ENCODE peak calls at places on chromosome 21, in five cellular contexts. Y is dorsolateral prefrontal cortex, O is GM23338, K is lower lobe of right lung, L is ovary. I is an unnamed sample.
A peak's percentile ranks its signal among the peaks of the same experiment; 100 is the strongest.

GRCh38 chr21:24995206-24995605 is 612.1 kb downstream of the MRPL39 start:
- DNase-seq in K (no peak), Y (no peak), L (no peak), O (peak; percentile 3), I (no peak)

GRCh38 chr21:14888202-14888601 is 176.6 kb downstream of the NRIP1 start:
- DNase-seq in K (no peak), O (no peak), Y (no peak), L (no peak), I (no peak)

GRCh38 chr21:28745131-28746055 is 247.3 kb downstream of the LTN1 start:
- DNase-seq in Y (peak; percentile 84), O (peak; percentile 86), L (peak; percentile 74), K (peak; percentile 59), I (peak; percentile 77)

GRCh38 chr21:43306391-43306790 is 120.5 kb downstream of the SIK1 start:
- DNase-seq in K (peak; percentile 30), O (no peak), Y (no peak), L (peak; percentile 26), I (peak; percentile 55)

GRCh38 chr21:42433946-42434551 is 30.3 kb downstream of the UBASH3A start:
- DNase-seq in K (no peak), Y (no peak), O (no peak), L (no peak), I (peak; percentile 11)

GRCh38 chr21:20998456-20998789 is 214 bp downstream of the NCAM2 start:
- DNase-seq in L (no peak), O (no peak), K (no peak), Y (no peak), I (no peak)

GRCh38 chr21:28235169-28235892 is 757.3 kb downstream of the LTN1 start:
- DNase-seq in K (peak; percentile 45), L (no peak), Y (no peak), O (peak; percentile 40), I (no peak)

GRCh38 chr21:20452935-20453334 is 545.3 kb upstream of the NCAM2 start:
- DNase-seq in O (no peak), L (no peak), K (no peak), Y (no peak), I (no peak)

GRCh38 chr21:31559368-31560119 is 99.9 kb upstream of the SOD1 start:
- DNase-seq in Y (peak; percentile 94), K (peak; percentile 80), L (peak; percentile 96), O (peak; percentile 99), I (peak; percentile 94)

GRCh38 chr21:39483917-39484316 is 32.1 kb downstream of the SH3BGR start:
- DNase-seq in L (no peak), O (no peak), Y (no peak), K (no peak), I (no peak)

GRCh38 chr21:20998886-20999285 is 677 bp downstream of the NCAM2 start:
- DNase-seq in O (no peak), Y (no peak), K (no peak), L (no peak), I (no peak)

GRCh38 chr21:31370893-31371652 is 27.0 kb upstream of the TIAM1 start:
- DNase-seq in Y (no peak), L (no peak), O (no peak), K (no peak), I (no peak)

GRCh38 chr21:17848228-17848627 is 29.1 kb upstream of the C21orf91 start:
- DNase-seq in K (no peak), L (no peak), Y (peak; percentile 58), O (no peak), I (no peak)

GRCh38 chr21:19981938-19982337 is 1016.3 kb upstream of the NCAM2 start:
- DNase-seq in K (no peak), Y (no peak), O (peak; percentile 52), L (no peak), I (no peak)

GRCh38 chr21:9767592-9768375 is 753.6 kb upstream of the TPTE start:
- DNase-seq in K (no peak), O (no peak), Y (no peak), L (no peak), I (no peak)

GRCh38 chr21:16322423-16322822 is 592.6 kb downstream of the USP25 start:
- DNase-seq in O (no peak), K (no peak), Y (no peak), L (no peak), I (no peak)

GRCh38 chr21:15491100-15491499 is 238.7 kb upstream of the USP25 start:
- DNase-seq in O (no peak), L (no peak), Y (no peak), K (no peak), I (no peak)

GRCh38 chr21:38807987-38808386 is 2.3 kb downstream of the ETS2 start:
- DNase-seq in K (no peak), O (no peak), Y (no peak), L (no peak), I (no peak)

GRCh38 chr21:37749132-37749531 is 167.1 kb downstream of the KCNJ6 start:
- DNase-seq in O (no peak), L (no peak), K (no peak), Y (no peak), I (no peak)

GRCh38 chr21:16116798-16117197 is 387.0 kb downstream of the USP25 start:
- DNase-seq in O (no peak), K (no peak), Y (no peak), L (no peak), I (no peak)

GRCh38 chr21:28374881-28375280 is 617.8 kb downstream of the LTN1 start:
- DNase-seq in K (no peak), L (no peak), Y (no peak), O (no peak), I (no peak)

GRCh38 chr21:15249285-15249993 is 184.6 kb upstream of the NRIP1 start:
- DNase-seq in K (no peak), L (no peak), O (no peak), Y (no peak), I (no peak)

GRCh38 chr21:42674351-42674940 is 21.0 kb downstream of the PDE9A start:
- DNase-seq in O (peak; percentile 72), K (no peak), Y (no peak), L (peak; percentile 85), I (no peak)

GRCh38 chr21:31497939-31498338 is 153.9 kb upstream of the TIAM1 start:
- DNase-seq in Y (no peak), K (no peak), L (no peak), O (no peak), I (no peak)

GRCh38 chr21:41411449-41412089 is 14.5 kb upstream of the MX1 start:
- DNase-seq in L (no peak), O (peak; percentile 55), K (peak; percentile 86), Y (no peak), I (no peak)
- TF ChIP-seq CTCF in L (no peak), O (peak; percentile 44), K (peak; percentile 26), Y (no peak), I (no peak)

DNA sequence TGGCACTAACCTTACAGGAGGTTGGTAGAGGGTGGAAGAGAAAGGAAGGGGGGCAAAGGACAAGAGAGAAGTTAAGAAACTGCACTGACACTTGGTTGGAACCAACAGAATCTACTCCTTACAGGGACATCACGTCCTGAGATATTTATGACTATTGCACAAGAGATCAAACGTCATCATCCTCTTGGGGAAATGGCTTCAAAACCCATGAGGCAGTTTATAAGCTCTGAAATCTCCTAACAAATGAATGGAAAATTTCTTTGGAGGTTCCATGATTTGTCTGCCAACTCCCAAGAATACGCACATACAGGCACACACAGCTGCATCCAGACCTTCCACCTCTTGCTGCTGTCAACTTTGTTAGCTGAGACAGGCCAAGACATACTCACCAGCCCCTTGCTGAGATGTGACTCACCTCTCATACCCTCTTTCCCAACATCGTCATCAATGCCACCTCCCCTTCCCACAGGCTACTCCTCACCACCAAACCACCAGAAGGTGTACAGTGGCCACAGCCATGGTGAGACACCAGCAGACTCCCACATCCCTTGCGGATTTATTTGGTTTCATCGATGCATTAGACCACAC is 135.5 kb downstream of the SETD4 start:
- DNase-seq in Y (no peak), L (no peak), O (no peak), K (no peak), I (no peak)
- H3K27ac ChIP-seq in Y (no peak overlapping the region), L (no peak overlapping the region), O (no peak overlapping the region), K (no peak overlapping the region), I (no peak overlapping the region)

DNA sequence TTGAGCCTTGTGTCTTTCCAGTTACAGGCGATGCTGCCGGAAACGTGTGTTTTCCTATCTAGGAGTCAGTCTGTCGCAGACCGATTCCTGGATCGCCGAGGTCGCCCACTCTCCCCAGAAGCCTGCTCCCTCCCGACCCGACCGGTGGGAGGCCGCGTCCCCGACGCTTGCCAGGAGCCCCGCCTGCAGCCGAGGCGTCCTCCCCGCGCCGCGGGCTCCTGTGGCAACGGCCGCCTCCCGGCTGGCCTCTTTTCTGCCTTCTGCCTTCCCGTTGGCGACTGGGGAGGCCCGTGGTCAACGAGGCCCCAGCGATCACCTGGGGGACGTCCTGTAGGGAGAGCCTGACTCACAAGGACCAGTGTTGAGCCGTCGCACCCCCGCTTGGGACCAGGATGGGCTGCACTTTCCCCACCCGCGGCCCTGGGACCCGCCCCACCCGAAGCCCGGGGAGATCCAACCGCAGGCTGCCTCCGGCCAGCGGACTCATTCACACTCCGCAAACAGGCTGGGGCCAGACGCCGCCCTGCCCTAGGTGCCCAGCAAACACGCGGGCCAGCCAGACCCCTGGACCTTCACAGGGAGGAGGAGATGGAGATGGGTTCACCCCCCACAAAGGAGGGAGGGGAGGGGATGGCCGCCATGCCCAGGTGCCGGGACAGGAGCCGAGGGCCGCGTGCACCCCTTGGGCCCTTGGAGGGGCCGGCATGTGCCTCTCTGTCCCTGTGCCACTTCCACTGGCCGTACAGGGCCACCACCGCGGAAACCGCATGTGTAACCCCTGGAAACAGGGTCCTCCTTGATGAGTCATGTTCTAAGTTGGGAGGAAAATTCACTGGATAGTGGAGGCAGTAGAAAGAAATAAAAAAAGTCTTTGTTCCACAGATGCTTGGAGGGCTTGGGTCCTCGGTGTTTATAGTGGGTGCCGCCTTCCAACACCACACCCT is 7.2 kb upstream of the COL6A1 start:
- DNase-seq in L (peak; percentile 78), K (peak; percentile 48), O (peak; percentile 72), Y (no peak), I (peak; percentile 80)
- TF ChIP-seq CTCF in L (no peak), K (no peak), O (no peak), Y (no peak), I (no peak)

GRCh38 chr21:36513430-36513829 is 33.5 kb upstream of the CLDN14 start:
- DNase-seq in L (no peak), K (no peak), Y (no peak), O (no peak), I (no peak)

GRCh38 chr21:36516271-36516670 is 36.3 kb upstream of the CLDN14 start:
- DNase-seq in K (no peak), O (no peak), L (no peak), Y (no peak), I (no peak)

GRCh38 chr21:36512971-36513370 is 33.0 kb upstream of the CLDN14 start:
- DNase-seq in K (no peak), L (no peak), Y (no peak), O (no peak), I (no peak)

GRCh38 chr21:36518883-36519492 is 39.1 kb upstream of the CLDN14 start:
- DNase-seq in K (no peak), Y (no peak), O (no peak), L (no peak), I (no peak)

DNA sequence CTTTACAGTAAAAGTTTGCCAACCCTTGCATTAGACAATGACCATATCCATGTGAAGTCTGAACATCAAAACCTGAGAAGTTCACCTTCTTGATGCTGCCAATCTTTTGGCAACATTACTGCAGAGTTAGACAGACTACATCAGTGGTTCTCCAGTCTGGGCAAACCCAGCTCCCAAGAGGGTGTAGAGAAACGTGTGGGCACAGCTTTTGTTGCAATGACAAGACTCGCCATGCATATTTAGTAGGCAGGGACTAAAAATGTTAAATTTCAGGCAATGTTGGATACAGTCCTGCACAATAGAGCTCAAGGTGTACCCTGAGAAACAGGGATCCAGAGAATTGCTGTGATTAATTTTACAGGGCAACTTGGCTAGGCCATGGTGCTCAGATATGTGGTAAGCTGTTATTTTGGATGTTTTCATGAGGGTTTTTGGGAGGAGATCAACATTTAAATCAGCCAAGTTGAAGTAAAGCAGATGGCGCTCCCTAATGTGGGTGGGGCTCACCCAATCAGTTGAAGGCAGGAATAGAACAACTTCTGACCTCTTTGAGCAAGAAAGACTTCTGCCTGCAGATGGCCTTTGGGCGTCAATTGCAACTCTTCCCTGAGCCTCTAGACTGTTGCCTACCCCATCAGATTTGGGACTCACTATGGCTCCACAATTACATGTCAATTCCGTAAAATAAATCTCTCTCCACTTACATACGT is 37.6 kb upstream of the CLDN14 start:
- DNase-seq in O (no peak), K (no peak), Y (no peak), L (no peak), I (no peak)
- H3K27ac ChIP-seq in O (no peak overlapping the region), K (no peak overlapping the region), Y (no peak overlapping the region), L (no peak overlapping the region), I (no peak overlapping the region)